ENCODE peak calls at places on chromosomes 6 and 20, in seven cellular contexts. K is H9; D is sigmoid colon; G is body of pancreas; Z is HL-60; E is lower lobe of right lung; Q is CD4-positive, alpha-beta T cell. I is an unnamed sample.
A peak's percentile ranks its signal among the peaks of the same experiment; 100 is the strongest.

GRCh38 chr6:148242180-148242579 is 100.5 kb upstream of the SASH1 start:
- DNase-seq in K (no peak), D (no peak), G (no peak), Z (no peak), E (no peak), Q (no peak), I (no peak)

GRCh38 chr20:21622097-21622496 is 83.4 kb upstream of the PAX1 start:
- DNase-seq in K (no peak), D (no peak), G (no peak), Z (no peak), E (no peak), Q (no peak), I (no peak)

GRCh38 chr6:84836366-84836765 is 72.0 kb upstream of the TBX18 start:
- DNase-seq in K (no peak), D (no peak), G (no peak), Z (no peak), E (no peak), Q (no peak), I (no peak)

GRCh38 chr6:154931741-154932424 is 63.2 kb upstream of the TIAM2 start:
- DNase-seq in K (no peak), D (no peak), G (no peak), Z (no peak), E (no peak), Q (no peak), I (no peak)

GRCh38 chr20:63772781-63773520 is 33.4 kb downstream of the SLC2A4RG start:
- DNase-seq in K (no peak), D (no peak), G (no peak), Z (peak; percentile 49), E (peak; percentile 66), Q (no peak), I (no peak)

GRCh38 chr6:109056661-109057060 is 38.0 kb downstream of the SESN1 start:
- DNase-seq in K (no peak), D (no peak), G (no peak), Z (no peak), E (no peak), Q (no peak), I (no peak)

GRCh38 chr20:5039255-5039657 is 37.9 kb upstream of the SLC23A2 start:
- DNase-seq in K (no peak), D (no peak), G (no peak), Z (no peak), E (no peak), Q (no peak), I (no peak)

GRCh38 chr6:16683524-16684194 is 77.6 kb downstream of the ATXN1 start:
- DNase-seq in K (no peak), D (peak; percentile 76), G (peak; percentile 60), Z (peak; percentile 85), E (no peak), Q (no peak), I (no peak)

GRCh38 chr6:56388414-56388752 is 141.0 kb upstream of the COL21A1 start:
- DNase-seq in K (no peak), D (no peak), G (no peak), Z (no peak), E (no peak), Q (no peak), I (no peak)

GRCh38 chr20:5156670-5157448 is 30.1 kb downstream of the CDS2 start:
- DNase-seq in K (no peak), D (no peak), G (no peak), Z (no peak), E (no peak), Q (no peak), I (no peak)

GRCh38 chr6:142290851-142291250 is 11.0 kb upstream of the ADGRG6 start:
- DNase-seq in K (no peak), D (no peak), G (no peak), Z (no peak), E (no peak), Q (no peak), I (no peak)

GRCh38 chr6:138956244-138956924 is 31.7 kb downstream of the REPS1 start:
- DNase-seq in K (no peak), D (no peak), G (no peak), Z (no peak), E (no peak), Q (no peak), I (no peak)

GRCh38 chr20:39795401-39796272 is 833.5 kb downstream of the DHX35 start:
- DNase-seq in K (no peak), D (no peak), G (no peak), Z (no peak), E (no peak), Q (no peak), I (no peak)

GRCh38 chr20:31679357-31680285 is 41.9 kb downstream of the COX4I2 start:
- DNase-seq in K (no peak), D (no peak), G (no peak), Z (no peak), E (no peak), Q (no peak), I (no peak)

GRCh38 chr6:127180421-127180820 is 62.0 kb downstream of the RSPO3 start:
- DNase-seq in K (no peak), D (no peak), G (no peak), Z (no peak), E (no peak), Q (no peak), I (no peak)

GRCh38 chr6:89830385-89830809 is 717 bp downstream of the CASP8AP2 start:
- DNase-seq in K (no peak), D (no peak), G (no peak), Z (no peak), E (no peak), Q (no peak), I (no peak)

GRCh38 chr6:148324297-148325007 is 18.2 kb upstream of the SASH1 start:
- DNase-seq in K (no peak), D (no peak), G (peak; percentile 16), Z (no peak), E (no peak), Q (no peak), I (no peak)

GRCh38 chr6:142760152-142760551 is 184.8 kb downstream of the HIVEP2 start:
- DNase-seq in K (no peak), D (no peak), G (no peak), Z (no peak), E (no peak), Q (no peak), I (no peak)

GRCh38 chr20:44494266-44494665 is 18.6 kb downstream of the TTPAL start:
- DNase-seq in K (no peak), D (no peak), G (no peak), Z (no peak), E (no peak), Q (no peak), I (no peak)

GRCh38 chr20:8306916-8307315 is 174.8 kb downstream of the PLCB1 start:
- DNase-seq in K (no peak), D (no peak), G (no peak), Z (no peak), E (no peak), Q (no peak), I (no peak)

GRCh38 chr6:128763599-128764300 is 119.2 kb upstream of the LAMA2 start:
- DNase-seq in K (no peak), D (no peak), G (no peak), Z (no peak), E (no peak), Q (no peak), I (no peak)

GRCh38 chr20:42846784-42847490 is 342.8 kb downstream of the PTPRT start:
- DNase-seq in K (no peak), D (no peak), G (no peak), Z (no peak), E (no peak), Q (no peak), I (no peak)

GRCh38 chr6:163438298-163438939 is 23.9 kb downstream of the QKI start:
- DNase-seq in K (no peak), D (no peak), G (no peak), Z (no peak), E (no peak), Q (no peak), I (no peak)

GRCh38 chr6:112289039-112289566 is 34.7 kb upstream of the LAMA4 start:
- DNase-seq in K (no peak), D (peak; percentile 91), G (peak; percentile 46), Z (no peak), E (peak; percentile 40), Q (no peak), I (no peak)

GRCh38 chr6:9112548-9112947 is 677.2 kb upstream of the SLC35B3 start:
- DNase-seq in K (no peak), D (no peak), G (no peak), Z (no peak), E (no peak), Q (no peak), I (no peak)

GRCh38 chr6:20866038-20866437 is 331.8 kb downstream of the CDKAL1 start:
- DNase-seq in K (no peak), D (no peak), G (no peak), Z (no peak), E (no peak), Q (no peak), I (no peak)
- H3K27ac ChIP-seq in K (no peak overlapping the region), D (no peak overlapping the region), G (no peak overlapping the region), Z (no peak overlapping the region), E (no peak overlapping the region), Q (no peak overlapping the region), I (no peak overlapping the region)

GRCh38 chr20:10671221-10671849 is 2.5 kb downstream of the JAG1 start:
- DNase-seq in K (peak; percentile 77), D (peak; percentile 97), G (peak; percentile 92), Z (peak; percentile 92), E (peak; percentile 86), Q (no peak), I (peak; percentile 78)
- H3K27ac ChIP-seq in K (no peak overlapping the region), D (peak overlapping the region; percentile 98), G (peak overlapping the region; percentile 100), Z (peak overlapping the region; percentile 90), E (peak overlapping the region; percentile 98), Q (no peak overlapping the region), I (peak overlapping the region; percentile 44)

DNA sequence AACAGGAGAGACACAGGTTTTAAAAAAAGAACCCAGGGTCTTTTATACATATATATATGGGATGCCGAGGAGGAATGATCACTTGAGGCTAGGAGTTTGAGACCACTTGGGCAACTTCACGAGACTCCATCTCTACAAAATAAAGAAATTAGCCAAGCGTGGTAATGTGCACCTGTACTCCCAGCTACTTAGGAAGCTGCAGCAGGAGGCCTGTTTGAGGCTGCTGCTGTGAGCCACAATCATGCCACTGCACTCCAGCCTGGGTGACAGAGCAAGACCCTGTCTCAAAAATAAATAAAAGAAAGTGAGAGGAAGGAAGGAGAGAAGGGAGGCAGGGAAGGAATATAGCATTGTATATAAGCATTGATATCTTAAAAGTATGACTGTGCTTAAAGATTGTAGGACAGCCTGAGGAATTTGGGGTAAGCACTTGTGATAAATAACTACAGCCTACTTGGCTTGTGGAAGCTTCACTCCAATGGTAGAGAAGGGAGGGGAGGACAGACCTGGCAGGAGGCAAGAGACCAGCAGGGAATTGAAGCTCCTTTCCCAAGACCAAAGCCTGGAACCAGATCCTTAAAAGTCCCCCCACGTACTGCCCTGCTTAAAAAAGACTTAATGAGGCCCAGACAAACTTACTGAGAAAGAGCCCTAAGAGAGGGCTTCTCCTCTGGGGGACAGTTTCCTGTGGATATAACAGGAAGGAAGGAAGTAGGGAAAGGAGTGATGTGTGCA is 2.5 kb upstream of the SNTA1 start:
- DNase-seq in K (no peak), D (no peak), G (no peak), Z (no peak), E (no peak), Q (no peak), I (peak; percentile 19)
- H3K27ac ChIP-seq in K (no peak overlapping the region), D (no peak overlapping the region), G (no peak overlapping the region), Z (no peak overlapping the region), E (no peak overlapping the region), Q (no peak overlapping the region), I (peak overlapping the region; percentile 78)

DNA sequence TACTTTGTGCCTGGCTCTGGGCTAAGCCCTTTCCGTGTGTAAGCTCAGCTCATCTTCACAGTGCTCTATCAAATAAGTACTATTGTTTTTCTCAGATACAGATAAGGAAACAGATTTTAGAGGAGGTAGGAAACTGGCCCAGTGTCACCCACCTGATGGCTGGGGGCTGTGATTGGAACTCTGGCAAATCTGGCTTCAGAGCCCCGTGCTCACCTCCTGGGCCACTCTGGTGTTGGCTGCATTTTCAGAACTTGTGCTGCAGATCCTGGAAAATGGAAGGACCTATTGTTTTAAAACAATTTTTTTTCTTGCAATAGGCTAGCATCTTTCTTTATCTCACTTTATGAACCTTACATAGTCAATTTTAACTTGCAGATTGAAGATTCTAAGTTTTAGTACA is 5.7 kb downstream of the STX16 start:
- DNase-seq in K (no peak), D (no peak), G (no peak), Z (no peak), E (no peak), Q (no peak), I (no peak)
- H3K27ac ChIP-seq in K (no peak overlapping the region), D (peak overlapping the region; percentile 42), G (no peak overlapping the region), Z (no peak overlapping the region), E (no peak overlapping the region), Q (peak overlapping the region; percentile 1), I (no peak overlapping the region)

I was measured in caudate nucleus.